ENCODE peak calls at places on chromosomes 3 and 15, in nine cellular contexts. W, J, L, C, E, O, X, Y and P are unnamed samples.

GRCh38 chr15:70799667-70800450 is 36.5 kb upstream of the UACA start:
- DNase-seq in W (no peak), J (no peak), L (no peak), C (no peak), E (no peak), O (peak), X (peak), Y (no peak), P (no peak)

GRCh38 chr3:87370007-87370406 is 93.6 kb upstream of the POU1F1 start:
- DNase-seq in W (no peak), J (no peak), L (no peak), C (no peak), E (no peak), O (no peak), X (no peak), Y (no peak), P (no peak)

GRCh38 chr3:14541646-14542045 is 1.5 kb upstream of the GRIP2 start:
- DNase-seq in W (no peak), J (no peak), L (no peak), C (no peak), E (no peak), O (no peak), X (no peak), Y (no peak), P (no peak)

GRCh38 chr3:171255236-171255806 is 204.9 kb downstream of the TNIK start:
- DNase-seq in W (no peak), J (no peak), L (no peak), C (no peak), E (no peak), O (no peak), X (peak), Y (no peak), P (no peak)

GRCh38 chr3:59052803-59053411 is 3.1 kb upstream of the CFAP20DC start:
- DNase-seq in W (peak), J (no peak), L (no peak), C (no peak), E (peak), O (peak), X (peak), Y (peak), P (no peak)

GRCh38 chr3:15632212-15632580 is 30.7 kb downstream of the BTD start:
- DNase-seq in W (no peak), J (no peak), L (no peak), C (no peak), E (no peak), O (no peak), X (no peak), Y (no peak), P (no peak)

GRCh38 chr3:33299395-33300081 is 22.3 kb downstream of the FBXL2 start:
- DNase-seq in W (no peak), J (no peak), L (no peak), C (no peak), E (no peak), O (peak), X (peak), Y (no peak), P (no peak)

GRCh38 chr3:187642861-187643260 is 27.3 kb downstream of the SST start:
- DNase-seq in W (no peak), J (no peak), L (no peak), C (no peak), E (no peak), O (no peak), X (no peak), Y (no peak), P (no peak)

GRCh38 chr3:86797946-86798345 is 193.0 kb downstream of the VGLL3 start:
- DNase-seq in W (no peak), J (no peak), L (no peak), C (no peak), E (no peak), O (no peak), X (no peak), Y (no peak), P (no peak)

GRCh38 chr3:137771401-137772230 is 7.5 kb downstream of the SOX14 start:
- DNase-seq in W (no peak), J (no peak), L (no peak), C (no peak), E (no peak), O (no peak), X (no peak), Y (no peak), P (no peak)

GRCh38 chr3:39388741-39389248 is 5.6 kb downstream of the SLC25A38 start:
- DNase-seq in W (no peak), J (no peak), L (no peak), C (no peak), E (no peak), O (no peak), X (no peak), Y (no peak), P (no peak)

GRCh38 chr3:52070724-52071621 is 14.6 kb upstream of the DUSP7 start:
- DNase-seq in W (peak), J (no peak), L (no peak), C (no peak), E (no peak), O (no peak), X (no peak), Y (no peak), P (no peak)

GRCh38 chr15:39616731-39617455 is 36.0 kb downstream of the THBS1 start:
- DNase-seq in W (no peak), J (no peak), L (no peak), C (no peak), E (no peak), O (no peak), X (peak), Y (no peak), P (no peak)

GRCh38 chr3:41364736-41365135 is 165.4 kb downstream of the CTNNB1 start:
- DNase-seq in W (no peak), J (no peak), L (no peak), C (no peak), E (no peak), O (no peak), X (no peak), Y (no peak), P (no peak)

GRCh38 chr15:68658151-68658550 is 79.4 kb downstream of the CORO2B start:
- DNase-seq in W (peak), J (no peak), L (no peak), C (no peak), E (no peak), O (no peak), X (no peak), Y (no peak), P (no peak)

GRCh38 chr3:181362378-181362777 is 349.3 kb upstream of the SOX2 start:
- DNase-seq in W (peak), J (no peak), L (no peak), C (no peak), E (no peak), O (no peak), X (peak), Y (no peak), P (no peak)